ENCODE peak calls at places on chromosomes 3 and 15, in seven cellular contexts. Z is Peyer's patch, L is cardiac fibroblast, A is AG04450, Y is HFF-Myc, U is fibroblast of lung, O is upper lobe of right lung. E is an unnamed sample.

GRCh38 chr15:68285243-68285980 is 7.9 kb downstream of the FEM1B start:
- DNase-seq in L (no peak), O (no peak), Y (no peak), Z (no peak), U (no peak), A (no peak), E (peak)

GRCh38 chr3:105448338-105448982 is 81.8 kb downstream of the ALCAM start:
- DNase-seq in U (peak), A (no peak), O (no peak), Y (no peak), Z (no peak), L (no peak), E (no peak)

GRCh38 chr3:183513046-183513706 is 42.3 kb downstream of the KLHL6 start:
- DNase-seq in Y (no peak), Z (peak), O (no peak), L (no peak), A (no peak), U (no peak), E (no peak)

GRCh38 chr3:162729686-162730085 is 1233.1 kb downstream of the OTOL1 start:
- DNase-seq in L (peak), A (no peak), Y (no peak), U (no peak), Z (no peak), O (no peak), E (peak)

GRCh38 chr3:16448691-16449090 is 64.8 kb downstream of the RFTN1 start:
- DNase-seq in A (peak), L (peak), O (no peak), U (peak), Z (peak), Y (peak), E (peak)

GRCh38 chr3:185270262-185270955 is 16.6 kb upstream of the EHHADH start:
- DNase-seq in A (no peak), Z (no peak), O (no peak), U (peak), Y (peak), L (peak), E (peak)

GRCh38 chr3:116920836-116921596 is 211.4 kb downstream of the TUSC7 start:
- DNase-seq in Z (no peak), O (no peak), Y (no peak), L (peak), U (peak), A (no peak), E (no peak)

GRCh38 chr15:26945046-26945445 is 25.9 kb upstream of the GABRG3 start:
- DNase-seq in Y (no peak), U (no peak), O (no peak), L (no peak), A (no peak), Z (no peak), E (no peak)

GRCh38 chr15:41254560-41254959 is 23.5 kb downstream of the CHP1 start:
- DNase-seq in A (no peak), U (no peak), O (no peak), L (no peak), Z (no peak), Y (no peak), E (no peak)

GRCh38 chr3:120440001-120440703 is 10.6 kb downstream of the FSTL1 start:
- DNase-seq in A (no peak), Y (no peak), L (peak), Z (no peak), O (no peak), U (no peak), E (no peak)

GRCh38 chr15:96428742-96429141 is 98.2 kb downstream of the NR2F2 start:
- DNase-seq in Z (no peak), L (peak), A (peak), O (no peak), Y (peak), U (peak), E (peak)

GRCh38 chr15:28885630-28886430 is at the start of gene APBA2:
- DNase-seq in L (peak), Z (no peak), Y (no peak), O (no peak), U (peak), A (no peak), E (no peak)

GRCh38 chr3:155805204-155805801 is 775 bp downstream of the C3orf33 start:
- DNase-seq in Z (no peak), L (peak), A (no peak), Y (no peak), U (no peak), O (peak), E (peak)

GRCh38 chr3:66504761-66505641 is 4.2 kb upstream of the LRIG1 start:
- DNase-seq in A (no peak), L (no peak), Z (no peak), O (no peak), U (peak), Y (no peak), E (no peak)

GRCh38 chr3:15291589-15292541 is 40.5 kb downstream of the SH3BP5 start:
- DNase-seq in Y (no peak), L (no peak), Z (peak), O (no peak), U (peak), A (no peak), E (no peak)

GRCh38 chr3:81452406-81452805 is 309.0 kb downstream of the GBE1 start:
- DNase-seq in A (no peak), Y (no peak), Z (no peak), L (peak), U (no peak), O (no peak), E (no peak)

GRCh38 chr15:63986751-63987341 is 59.4 kb downstream of the DAPK2 start:
- DNase-seq in L (no peak), Y (no peak), U (no peak), A (no peak), O (no peak), Z (peak), E (no peak)

GRCh38 chr3:112776000-112776399 is 70.7 kb downstream of the CD200R1L start:
- DNase-seq in Z (no peak), A (no peak), O (no peak), U (no peak), L (peak), Y (no peak), E (peak)

GRCh38 chr15:90463381-90463780 is 66.3 kb upstream of the CRTC3 start:
- DNase-seq in L (peak), Z (no peak), Y (no peak), A (no peak), U (peak), O (no peak), E (peak)

GRCh38 chr15:77870195-77871065 is 207.1 kb downstream of the TBC1D2B start:
- DNase-seq in Y (no peak), U (peak), O (peak), A (peak), Z (peak), L (peak), E (peak)

GRCh38 chr3:108494862-108495531 is 15.4 kb downstream of the MYH15 start:
- DNase-seq in Z (no peak), U (no peak), A (no peak), Y (no peak), O (no peak), L (no peak), E (no peak)

GRCh38 chr3:104347281-104347680 is 1019.4 kb upstream of the ALCAM start:
- DNase-seq in Y (no peak), O (no peak), A (no peak), Z (no peak), U (no peak), L (no peak), E (no peak)

GRCh38 chr15:94526071-94526689 is 294.8 kb downstream of the MCTP2 start:
- DNase-seq in Z (no peak), U (no peak), Y (no peak), O (no peak), L (no peak), A (no peak), E (peak)

GRCh38 chr3:66271231-66271630 is 50.4 kb downstream of the SLC25A26 start:
- DNase-seq in A (no peak), U (no peak), Y (no peak), O (no peak), Z (no peak), L (no peak), E (no peak)

GRCh38 chr3:42507252-42507651 is 4.8 kb downstream of the VIPR1 start:
- DNase-seq in L (no peak), Y (no peak), O (peak), A (no peak), U (no peak), Z (no peak), E (no peak)

GRCh38 chr15:99706557-99707303 is 26.5 kb downstream of the LYSMD4 start:
- DNase-seq in L (no peak), U (no peak), A (no peak), O (no peak), Z (no peak), Y (no peak), E (no peak)

GRCh38 chr15:57146394-57147140 is 228.1 kb downstream of the TCF12 start:
- DNase-seq in Z (no peak), L (peak), O (no peak), Y (no peak), U (peak), A (no peak), E (peak)

GRCh38 chr3:5275529-5275928 is 88.0 kb downstream of the EDEM1 start:
- DNase-seq in L (peak), Y (no peak), Z (no peak), O (no peak), A (no peak), U (no peak), E (no peak)

GRCh38 chr3:142981901-142982773 is 18.7 kb upstream of the PAQR9 start:
- DNase-seq in O (no peak), Z (no peak), A (no peak), Y (no peak), L (no peak), U (no peak), E (no peak)

GRCh38 chr3:171753665-171754408 is 56.4 kb downstream of the PLD1 start:
- DNase-seq in Y (no peak), U (peak), Z (no peak), A (peak), L (peak), O (no peak), E (peak)

GRCh38 chr3:98732239-98733054 is 30.7 kb upstream of the ST3GAL6 start:
- DNase-seq in O (peak), L (peak), U (no peak), Y (no peak), Z (no peak), A (no peak), E (peak)

GRCh38 chr3:172816968-172817367 is 66.4 kb downstream of the ECT2 start:
- DNase-seq in O (no peak), A (no peak), Y (no peak), U (no peak), L (no peak), Z (no peak), E (no peak)

GRCh38 chr3:42177801-42178150 is 86.6 kb downstream of the TRAK1 start:
- DNase-seq in A (no peak), Y (no peak), O (no peak), Z (no peak), U (no peak), L (no peak), E (no peak)

GRCh38 chr3:170809975-170810357 is 60.0 kb downstream of the RPL22L1 start:
- DNase-seq in L (peak), A (no peak), U (peak), Y (peak), O (no peak), Z (no peak), E (peak)

GRCh38 chr3:146968204-146968651 is 363.1 kb upstream of the PLSCR5 start:
- DNase-seq in L (peak), Y (peak), Z (no peak), O (no peak), U (peak), A (peak), E (peak)

GRCh38 chr3:152843955-152844354 is 9.0 kb downstream of the P2RY1 start:
- DNase-seq in Z (no peak), O (no peak), Y (no peak), U (no peak), A (no peak), L (no peak), E (no peak)

GRCh38 chr3:39990532-39990931 is 181.1 kb downstream of the MYRIP start:
- DNase-seq in O (no peak), L (peak), Y (peak), A (no peak), U (peak), Z (no peak), E (peak)

GRCh38 chr3:128083980-128084674 is 31.9 kb downstream of the SEC61A1 start:
- DNase-seq in A (no peak), Y (no peak), U (peak), O (peak), Z (no peak), L (peak), E (no peak)

GRCh38 chr15:75844629-75845390 is 1.6 kb downstream of the UBE2Q2 start:
- DNase-seq in L (peak), U (no peak), O (no peak), Y (no peak), A (no peak), Z (no peak), E (no peak)

GRCh38 chr15:32729700-32730099 is 11.9 kb downstream of the GREM1 start:
- DNase-seq in A (no peak), U (no peak), L (no peak), O (no peak), Z (no peak), Y (no peak), E (no peak)
- TF ChIP-seq CTCF in A (no peak), U (no peak), L (no peak), O (no peak), Z (no peak), Y (no peak), E (no peak)

DNA sequence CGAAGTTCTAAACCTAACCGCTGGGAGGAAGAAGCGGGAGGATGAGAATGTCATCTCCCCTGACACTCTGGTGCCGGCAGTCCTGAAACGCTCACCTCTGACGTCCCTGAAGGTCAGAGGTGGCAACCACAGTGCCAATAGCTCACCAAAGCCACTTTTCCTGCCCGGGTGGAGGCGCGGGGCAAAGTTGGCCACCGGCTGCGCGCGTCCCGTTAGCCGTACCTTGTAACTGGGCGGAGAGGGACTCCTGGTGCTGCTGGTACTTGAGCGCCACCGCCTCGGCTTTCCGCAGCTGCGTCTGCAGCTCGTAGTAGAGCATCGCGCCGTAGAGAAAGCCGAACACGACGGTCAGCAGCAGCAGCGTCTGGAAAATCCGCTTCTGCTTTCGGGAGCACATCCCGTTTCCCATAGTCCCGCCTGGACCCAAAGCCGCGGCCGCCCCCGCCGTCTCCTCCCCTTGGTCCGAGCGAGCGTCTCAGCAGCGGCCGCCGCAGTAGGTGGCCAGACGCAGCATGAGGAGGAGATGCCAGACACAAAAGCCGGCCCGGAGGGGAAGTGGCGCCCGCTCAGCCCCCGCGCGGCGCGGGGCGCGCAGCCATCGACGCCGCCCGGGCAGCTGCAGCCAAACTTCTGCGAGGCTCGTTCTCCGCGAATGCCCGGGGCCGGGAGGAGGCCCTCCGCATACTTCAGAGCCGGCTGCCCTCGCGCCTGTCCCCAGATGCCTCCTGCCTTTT is 680 bp downstream of the GOLIM4 start:
- DNase-seq in Y (peak), U (peak), A (no peak), Z (peak), O (peak), L (peak), E (peak)
- TF ChIP-seq CTCF in Y (no peak), U (peak), A (peak), Z (peak), O (peak), L (peak), E (no peak)

DNA sequence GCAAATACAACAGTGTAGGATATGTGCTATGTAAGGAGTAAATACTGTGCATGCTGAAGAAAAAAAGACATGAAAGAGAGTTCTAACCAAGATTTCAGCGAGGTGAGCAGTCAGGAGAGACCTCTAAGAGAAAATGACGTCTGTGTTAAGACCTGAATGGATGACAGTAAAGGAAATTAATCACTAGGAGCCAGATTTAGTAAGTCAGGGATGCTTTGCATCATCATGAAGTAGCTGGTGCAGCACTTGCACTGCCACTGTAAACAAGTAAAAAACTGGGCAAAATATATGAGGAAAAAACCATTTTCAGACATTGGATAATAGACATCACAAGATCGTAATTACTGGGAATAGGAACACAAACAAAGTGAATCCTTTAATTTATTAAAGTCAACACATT is 32.6 kb downstream of the RTP4 start:
- DNase-seq in Y (no peak), U (no peak), L (peak), A (no peak), O (no peak), Z (no peak), E (no peak)
- TF ChIP-seq CTCF in Y (no peak), U (no peak), L (no peak), A (no peak), O (no peak), Z (no peak), E (no peak)

DNA sequence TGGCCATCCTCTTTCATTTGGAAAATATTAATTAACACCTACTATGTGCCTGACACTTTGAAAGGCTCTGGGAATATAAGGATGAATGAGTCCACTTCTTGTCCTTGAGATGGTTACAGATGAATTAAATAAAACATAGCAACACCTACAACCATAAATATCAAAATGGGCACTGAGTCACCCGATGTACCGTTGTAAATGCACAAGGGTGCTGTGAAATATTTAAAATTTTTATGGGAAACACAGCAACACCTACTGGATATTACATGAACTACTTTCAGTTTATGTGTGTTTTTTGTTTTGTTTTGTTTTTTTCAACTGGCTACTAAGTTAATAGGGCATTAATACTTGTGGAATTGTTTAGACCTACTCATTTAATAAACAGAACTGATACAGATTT is 239.0 kb upstream of the NAALADL2 start:
- DNase-seq in O (no peak), L (peak), Y (no peak), Z (no peak), A (no peak), U (peak), E (peak)
- TF ChIP-seq CTCF in O (no peak), L (peak), Y (no peak), Z (no peak), A (peak), U (no peak), E (peak)

DNA sequence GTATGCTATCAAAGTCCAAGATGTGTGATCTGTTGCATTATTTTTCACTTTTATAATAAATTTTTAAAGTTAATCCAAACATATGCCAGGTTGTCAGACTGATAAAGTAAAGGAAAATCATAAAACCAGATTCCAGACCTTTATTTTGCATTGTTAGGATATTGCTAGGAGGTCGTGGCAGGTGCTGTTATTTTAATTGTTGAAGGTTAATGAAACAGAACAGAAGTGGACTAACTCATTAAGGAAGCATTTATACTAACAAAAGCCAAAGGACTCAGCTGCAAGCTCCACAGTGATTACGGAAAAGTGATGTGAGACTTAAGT is 63.1 kb downstream of the DCLK3 start:
- DNase-seq in L (no peak), U (no peak), Z (no peak), O (no peak), A (no peak), Y (no peak), E (no peak)
- TF ChIP-seq CTCF in L (no peak), U (no peak), Z (no peak), O (no peak), A (no peak), Y (no peak), E (no peak)

DNA sequence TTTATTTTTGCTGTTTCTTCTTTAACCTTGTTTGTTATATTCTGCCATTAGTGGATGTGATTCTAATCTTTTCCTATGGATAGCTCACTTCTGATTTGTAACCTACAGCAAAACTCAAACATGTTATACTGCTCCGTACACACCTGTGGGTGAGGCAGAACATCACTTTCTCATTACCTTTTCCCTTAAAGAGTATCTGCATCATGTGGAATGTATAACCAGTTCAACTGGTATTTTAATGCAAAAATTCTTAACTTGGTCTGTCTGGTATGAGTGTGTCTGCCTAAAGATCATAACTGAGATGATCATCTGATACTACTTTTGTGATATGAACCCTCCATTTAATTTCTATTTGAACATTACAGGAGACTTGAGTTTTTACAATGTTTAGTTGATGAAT is 13.0 kb upstream of the UPK1B start:
- DNase-seq in Y (no peak), L (no peak), O (no peak), Z (no peak), U (no peak), A (no peak), E (no peak)
- TF ChIP-seq CTCF in Y (no peak), L (no peak), O (no peak), Z (no peak), U (no peak), A (no peak), E (no peak)

DNA sequence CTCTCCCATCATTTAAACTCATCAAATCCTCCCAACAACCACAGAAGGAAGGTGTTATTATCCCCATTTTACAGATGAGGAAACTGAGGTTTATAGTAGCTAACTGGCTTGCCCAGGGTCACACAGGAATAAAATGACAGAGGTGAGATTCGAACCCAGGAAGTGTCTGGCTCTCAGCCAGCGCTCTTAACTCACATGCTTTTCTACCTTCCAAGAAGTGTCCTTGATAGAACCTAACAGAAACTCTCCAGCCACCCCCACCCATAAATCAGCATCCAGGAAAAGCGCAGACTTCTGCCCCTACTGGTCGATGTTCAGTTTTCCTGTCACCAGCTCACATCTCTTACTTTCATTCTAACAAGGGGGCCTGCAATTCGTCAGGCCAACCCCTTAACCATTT is 51.7 kb downstream of the SPATA12 start:
- DNase-seq in Z (no peak), A (no peak), Y (no peak), U (no peak), O (no peak), L (no peak), E (no peak)
- TF ChIP-seq CTCF in Z (no peak), A (peak), Y (peak), U (peak), O (peak), L (peak), E (no peak)

GRCh38 chr15:58308742-58309355 is 122.9 kb upstream of the LIPC start:
- DNase-seq in U (no peak), L (no peak), Z (no peak), A (no peak), O (no peak), Y (no peak), E (no peak)
- TF ChIP-seq CTCF in U (no peak), L (no peak), Z (no peak), A (no peak), O (no peak), Y (peak), E (no peak)

E was measured in MCF 10A.